ENCODE peak calls at places on chromosomes 16 and 17, in four cellular contexts. S, P, B and L are unnamed samples.

GRCh38 chr16:86865866-86866675 is 287.7 kb downstream of the FOXL1 start:
- DNase-seq in S (peak; percentile 78), B (no peak), P (no peak), L (no peak)

GRCh38 chr17:32784113-32784512 is 92.8 kb downstream of the MYO1D start:
- DNase-seq in S (no peak), B (no peak), P (no peak), L (no peak)

GRCh38 chr17:49381793-49382192 is 19.7 kb upstream of the ZNF652 start:
- DNase-seq in B (no peak), S (peak; percentile 89), P (no peak), L (no peak)

GRCh38 chr16:66342294-66342900 is 24.1 kb upstream of the CDH5 start:
- DNase-seq in P (no peak), B (peak; percentile 68), S (no peak), L (no peak)

GRCh38 chr16:72467157-72467759 is 295.3 kb upstream of the PMFBP1 start:
- DNase-seq in P (no peak), B (peak; percentile 2), S (no peak), L (no peak)

GRCh38 chr17:82909322-82909904 is 69.6 kb upstream of the ZNF750 start:
- DNase-seq in B (no peak), P (peak; percentile 87), S (no peak), L (no peak)

GRCh38 chr17:44359458-44360143 is 4.1 kb downstream of the FAM171A2 start:
- DNase-seq in S (no peak), P (no peak), B (no peak), L (no peak)

GRCh38 chr17:80107231-80108021 is 6.0 kb downstream of the GAA start:
- DNase-seq in P (no peak), B (no peak), S (no peak), L (no peak)

GRCh38 chr16:787978-788398 is at the start of gene RPUSD1:
- DNase-seq in P (no peak), B (no peak), S (no peak), L (no peak)

GRCh38 chr16:88599092-88599733 is 29.0 kb downstream of the ZC3H18 start:
- DNase-seq in S (peak; percentile 88), B (no peak), P (no peak), L (peak; percentile 43)

GRCh38 chr16:72493681-72494415 is 321.9 kb upstream of the PMFBP1 start:
- DNase-seq in B (no peak), P (no peak), S (no peak), L (no peak)

GRCh38 chr16:31471875-31472558 is at the start of gene TGFB1I1:
- DNase-seq in S (peak; percentile 94), P (no peak), B (peak; percentile 56), L (peak; percentile 60)

GRCh38 chr16:26569793-26570192 is 496.9 kb upstream of the C16orf82 start:
- DNase-seq in P (no peak), S (no peak), B (no peak), L (no peak)

GRCh38 chr17:80212109-80212508 is 8.0 kb downstream of the SGSH start:
- DNase-seq in S (no peak), B (no peak), P (no peak), L (no peak)

GRCh38 chr17:16878084-16878483 is 93.8 kb downstream of the TNFRSF13B start:
- DNase-seq in P (no peak), B (no peak), S (no peak), L (no peak)

GRCh38 chr17:76345377-76345945 is 8.3 kb downstream of the PRPSAP1 start:
- DNase-seq in S (no peak), P (no peak), B (no peak), L (no peak)

GRCh38 chr17:30296499-30297038 is 4.8 kb upstream of the BLMH start:
- DNase-seq in B (no peak), S (no peak), P (no peak), L (no peak)

GRCh38 chr17:55067697-55068439 is 99.3 kb downstream of the STXBP4 start:
- DNase-seq in P (no peak), S (no peak), B (no peak), L (no peak)

GRCh38 chr16:9099131-9099625 is 7.7 kb downstream of the HAPSTR1 start:
- DNase-seq in P (no peak), B (no peak), S (no peak), L (peak; percentile 40)

GRCh38 chr17:57823469-57824401 is 26.1 kb downstream of the MRPS23 start:
- DNase-seq in P (no peak), S (no peak), B (no peak), L (no peak)

GRCh38 chr17:80270836-80271235 is 10.2 kb downstream of the RNF213 start:
- DNase-seq in B (peak; percentile 69), S (no peak), P (peak; percentile 20), L (no peak)

GRCh38 chr16:24070851-24071250 is 185.3 kb upstream of the CACNG3 start:
- DNase-seq in P (no peak), S (no peak), B (peak; percentile 65), L (no peak)

GRCh38 chr16:65071371-65072311 is 50.2 kb downstream of the CDH11 start:
- DNase-seq in P (no peak), B (no peak), S (peak; percentile 80), L (peak; percentile 23)

GRCh38 chr17:50037321-50038107 is 18.4 kb upstream of the ITGA3 start:
- DNase-seq in B (no peak), S (peak; percentile 92), P (no peak), L (peak; percentile 49)

GRCh38 chr17:32497431-32498205 is 10.8 kb downstream of the CDK5R1 start:
- DNase-seq in B (no peak), P (no peak), S (peak; percentile 49), L (no peak)

GRCh38 chr16:2042666-2043295 is 4.9 kb downstream of the NTHL1 start:
- DNase-seq in S (no peak), P (no peak), B (no peak), L (peak; percentile 62)

GRCh38 chr16:82633964-82634600 is 7.3 kb downstream of the CDH13 start:
- DNase-seq in B (no peak), S (peak; percentile 41), P (no peak), L (peak; percentile 38)